ENCODE peak calls at places on chromosomes 11 and 22, in eight cellular contexts. One of them, this sample, is unnamed.

GRCh38 chr11:114621950-114622809 is 26.6 kb upstream of the NXPE4 start:
- DNase-seq in AG09319: no peak
- DNase-seq in neural crest cell: no peak
- DNase-seq in testis: no peak
- DNase-seq in HepG2: no peak
- DNase-seq in progenitor cell of endocrine pancreas: no peak
- DNase-seq in endothelial cell: no peak
- DNase-seq in cardiac muscle cell: no peak
- DNase-seq in this sample: no peak

GRCh38 chr22:27378343-27378800 is 423.2 kb downstream of the MN1 start:
- DNase-seq in testis: no peak
- DNase-seq in HepG2: no peak
- DNase-seq in AG09319: no peak
- DNase-seq in neural crest cell: no peak
- DNase-seq in endothelial cell: no peak
- DNase-seq in progenitor cell of endocrine pancreas: no peak
- DNase-seq in cardiac muscle cell: no peak
- DNase-seq in this sample: no peak

GRCh38 chr11:70525466-70525865 is 127.1 kb downstream of the CTTN start:
- DNase-seq in progenitor cell of endocrine pancreas: no peak
- DNase-seq in neural crest cell: no peak
- DNase-seq in endothelial cell: no peak
- DNase-seq in HepG2: no peak
- DNase-seq in AG09319: no peak
- DNase-seq in cardiac muscle cell: no peak
- DNase-seq in testis: no peak
- DNase-seq in this sample: no peak

GRCh38 chr22:39103431-39103830 is 6.4 kb downstream of the APOBEC3H start:
- DNase-seq in progenitor cell of endocrine pancreas: no peak
- DNase-seq in cardiac muscle cell: no peak
- DNase-seq in neural crest cell: no peak
- DNase-seq in AG09319: no peak
- DNase-seq in endothelial cell: no peak
- DNase-seq in HepG2: no peak
- DNase-seq in testis: no peak
- DNase-seq in this sample: no peak

GRCh38 chr11:85590848-85591483 is 36.2 kb downstream of the DLG2 start:
- DNase-seq in neural crest cell: no peak
- DNase-seq in AG09319: peak; percentile 4
- DNase-seq in testis: no peak
- DNase-seq in endothelial cell: no peak
- DNase-seq in progenitor cell of endocrine pancreas: no peak
- DNase-seq in cardiac muscle cell: peak; percentile 43
- DNase-seq in HepG2: peak; percentile 2
- DNase-seq in this sample: no peak

GRCh38 chr11:128741928-128742327 is 48.1 kb downstream of the FLI1 start:
- DNase-seq in neural crest cell: no peak
- DNase-seq in cardiac muscle cell: no peak
- DNase-seq in endothelial cell: no peak
- DNase-seq in AG09319: no peak
- DNase-seq in testis: no peak
- DNase-seq in HepG2: no peak
- DNase-seq in progenitor cell of endocrine pancreas: no peak
- DNase-seq in this sample: no peak

GRCh38 chr22:44659140-44659539 is 42.9 kb upstream of the PRR5 start:
- DNase-seq in endothelial cell: no peak
- DNase-seq in HepG2: no peak
- DNase-seq in neural crest cell: no peak
- DNase-seq in progenitor cell of endocrine pancreas: no peak
- DNase-seq in testis: no peak
- DNase-seq in cardiac muscle cell: no peak
- DNase-seq in AG09319: no peak
- DNase-seq in this sample: no peak

GRCh38 chr11:77374108-77374507 is 72.6 kb upstream of the GDPD4 start:
- DNase-seq in HepG2: no peak
- DNase-seq in cardiac muscle cell: no peak
- DNase-seq in endothelial cell: no peak
- DNase-seq in AG09319: no peak
- DNase-seq in progenitor cell of endocrine pancreas: no peak
- DNase-seq in testis: no peak
- DNase-seq in neural crest cell: no peak
- DNase-seq in this sample: no peak

GRCh38 chr11:57191308-57191707 is 9.6 kb downstream of the LRRC55 start:
- DNase-seq in progenitor cell of endocrine pancreas: no peak
- DNase-seq in HepG2: no peak
- DNase-seq in AG09319: no peak
- DNase-seq in endothelial cell: no peak
- DNase-seq in testis: no peak
- DNase-seq in cardiac muscle cell: no peak
- DNase-seq in neural crest cell: no peak
- DNase-seq in this sample: no peak

GRCh38 chr11:10526974-10527918 is 13.7 kb downstream of the RNF141 start:
- DNase-seq in AG09319: no peak
- DNase-seq in progenitor cell of endocrine pancreas: no peak
- DNase-seq in cardiac muscle cell: no peak
- DNase-seq in testis: no peak
- DNase-seq in HepG2: no peak
- DNase-seq in neural crest cell: no peak
- DNase-seq in endothelial cell: no peak
- DNase-seq in this sample: peak; percentile 15

GRCh38 chr11:8259316-8259995 is 4.2 kb downstream of the LMO1 start:
- DNase-seq in HepG2: no peak
- DNase-seq in neural crest cell: no peak
- DNase-seq in testis: no peak
- DNase-seq in cardiac muscle cell: no peak
- DNase-seq in endothelial cell: no peak
- DNase-seq in progenitor cell of endocrine pancreas: no peak
- DNase-seq in AG09319: no peak
- DNase-seq in this sample: no peak

GRCh38 chr11:126416542-126417090 is 61.1 kb downstream of the ST3GAL4 start:
- DNase-seq in AG09319: peak; percentile 52
- DNase-seq in cardiac muscle cell: peak; percentile 74
- DNase-seq in neural crest cell: no peak
- DNase-seq in HepG2: no peak
- DNase-seq in progenitor cell of endocrine pancreas: peak; percentile 37
- DNase-seq in endothelial cell: peak; percentile 75
- DNase-seq in testis: peak; percentile 94
- DNase-seq in this sample: peak; percentile 83

GRCh38 chr22:32737811-32738210 is 63.7 kb upstream of the TIMP3 start:
- DNase-seq in HepG2: no peak
- DNase-seq in progenitor cell of endocrine pancreas: no peak
- DNase-seq in testis: no peak
- DNase-seq in AG09319: no peak
- DNase-seq in neural crest cell: no peak
- DNase-seq in endothelial cell: no peak
- DNase-seq in cardiac muscle cell: no peak
- DNase-seq in this sample: no peak

GRCh38 chr11:68505596-68505995 is 45.0 kb downstream of the PPP6R3 start:
- DNase-seq in neural crest cell: no peak
- DNase-seq in cardiac muscle cell: peak; percentile 60
- DNase-seq in progenitor cell of endocrine pancreas: no peak
- DNase-seq in HepG2: no peak
- DNase-seq in endothelial cell: no peak
- DNase-seq in testis: no peak
- DNase-seq in AG09319: no peak
- DNase-seq in this sample: no peak

GRCh38 chr11:68508425-68508824 is 47.9 kb downstream of the PPP6R3 start:
- DNase-seq in progenitor cell of endocrine pancreas: no peak
- DNase-seq in HepG2: no peak
- DNase-seq in cardiac muscle cell: no peak
- DNase-seq in neural crest cell: no peak
- DNase-seq in AG09319: peak; percentile 7
- DNase-seq in endothelial cell: no peak
- DNase-seq in testis: no peak
- DNase-seq in this sample: no peak

GRCh38 chr11:68504432-68505066 is 44.0 kb downstream of the PPP6R3 start:
- DNase-seq in cardiac muscle cell: no peak
- DNase-seq in testis: no peak
- DNase-seq in endothelial cell: no peak
- DNase-seq in progenitor cell of endocrine pancreas: no peak
- DNase-seq in HepG2: no peak
- DNase-seq in neural crest cell: no peak
- DNase-seq in AG09319: no peak
- DNase-seq in this sample: no peak

GRCh38 chr11:68509105-68509504 is 48.6 kb downstream of the PPP6R3 start:
- DNase-seq in HepG2: no peak
- DNase-seq in testis: no peak
- DNase-seq in progenitor cell of endocrine pancreas: no peak
- DNase-seq in AG09319: peak; percentile 7
- DNase-seq in cardiac muscle cell: no peak
- DNase-seq in neural crest cell: no peak
- DNase-seq in endothelial cell: no peak
- DNase-seq in this sample: no peak

DNA sequence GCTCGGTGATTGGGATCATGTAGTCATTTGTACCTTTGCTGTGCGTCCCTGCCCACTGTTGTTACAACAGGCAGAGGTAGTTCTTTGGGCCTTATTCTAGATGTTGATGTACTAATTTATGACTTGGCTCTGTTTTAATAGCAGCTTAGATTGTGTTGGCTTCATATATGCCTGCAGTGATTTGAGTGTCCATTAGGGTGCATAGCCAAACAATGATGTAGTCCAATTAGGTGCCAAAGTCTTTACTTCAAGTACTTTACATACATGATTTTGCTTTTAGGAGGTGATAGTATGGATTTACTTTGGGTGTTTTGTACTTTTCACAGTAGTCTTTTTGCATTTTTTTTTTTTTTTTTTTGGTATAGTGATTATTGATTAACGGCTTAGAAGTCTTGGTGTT is 46.4 kb downstream of the PPP6R3 start:
- DNase-seq in neural crest cell: no peak
- DNase-seq in HepG2: no peak
- DNase-seq in cardiac muscle cell: no peak
- DNase-seq in progenitor cell of endocrine pancreas: no peak
- DNase-seq in testis: no peak
- DNase-seq in AG09319: no peak
- DNase-seq in endothelial cell: no peak
- DNase-seq in this sample: no peak
- TF ChIP-seq CTCF in neural crest cell: no peak
- TF ChIP-seq CTCF in HepG2: no peak
- TF ChIP-seq CTCF in cardiac muscle cell: peak; percentile 4
- TF ChIP-seq CTCF in progenitor cell of endocrine pancreas: no peak
- TF ChIP-seq CTCF in testis: no peak
- TF ChIP-seq CTCF in AG09319: no peak
- TF ChIP-seq CTCF in endothelial cell: no peak
- TF ChIP-seq CTCF in this sample: no peak

DNA sequence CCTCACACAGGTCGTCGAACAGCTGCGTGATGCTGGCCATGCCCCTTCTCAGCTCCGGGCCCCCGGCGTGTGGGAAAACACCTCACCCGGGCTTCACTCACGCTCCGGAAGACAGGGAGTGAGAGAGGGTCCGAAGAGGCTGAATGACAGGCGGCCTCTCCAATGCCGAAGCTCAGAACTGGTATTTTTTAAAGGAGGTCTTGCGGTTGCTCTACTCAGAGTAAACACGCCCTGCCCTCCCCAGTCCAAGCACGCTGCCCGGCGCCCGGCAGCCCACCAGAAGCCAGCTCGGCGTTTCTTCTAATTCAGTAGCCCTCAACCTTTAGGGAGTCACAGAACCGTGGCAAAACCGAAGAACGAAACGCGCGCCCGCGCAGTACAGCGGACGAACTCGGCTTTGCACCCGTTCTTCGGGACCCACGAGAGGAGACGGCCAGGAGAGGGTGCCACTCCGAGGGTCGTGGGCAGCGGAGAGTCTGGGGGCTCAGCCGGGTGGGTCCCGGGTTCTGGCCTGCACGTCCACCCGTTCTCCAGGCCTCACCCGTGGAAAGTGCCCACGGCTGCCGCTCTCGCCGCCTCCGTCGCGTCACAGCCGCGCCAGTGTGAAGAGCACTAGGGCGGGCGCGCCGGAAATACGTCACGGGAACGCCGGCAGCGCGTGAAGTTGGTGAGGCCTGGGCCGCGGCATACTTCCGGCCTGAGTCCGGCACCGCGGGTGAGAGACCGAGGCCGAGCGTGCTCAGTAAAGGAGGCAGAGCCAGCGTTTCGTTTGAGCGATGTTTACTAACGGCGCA is at the start of gene TUBGCP6:
- DNase-seq in cardiac muscle cell: peak; percentile 97
- DNase-seq in testis: peak; percentile 98
- DNase-seq in AG09319: peak; percentile 51
- DNase-seq in HepG2: peak; percentile 84
- DNase-seq in progenitor cell of endocrine pancreas: peak; percentile 79
- DNase-seq in endothelial cell: peak; percentile 91
- DNase-seq in neural crest cell: peak; percentile 85
- DNase-seq in this sample: peak; percentile 96
- TF ChIP-seq CTCF in cardiac muscle cell: peak; percentile 6
- TF ChIP-seq CTCF in testis: peak; percentile 27
- TF ChIP-seq CTCF in AG09319: peak; percentile 7
- TF ChIP-seq CTCF in HepG2: peak; percentile 43
- TF ChIP-seq CTCF in progenitor cell of endocrine pancreas: peak; percentile 40
- TF ChIP-seq CTCF in endothelial cell: no peak
- TF ChIP-seq CTCF in neural crest cell: peak; percentile 48
- TF ChIP-seq CTCF in this sample: no peak

DNA sequence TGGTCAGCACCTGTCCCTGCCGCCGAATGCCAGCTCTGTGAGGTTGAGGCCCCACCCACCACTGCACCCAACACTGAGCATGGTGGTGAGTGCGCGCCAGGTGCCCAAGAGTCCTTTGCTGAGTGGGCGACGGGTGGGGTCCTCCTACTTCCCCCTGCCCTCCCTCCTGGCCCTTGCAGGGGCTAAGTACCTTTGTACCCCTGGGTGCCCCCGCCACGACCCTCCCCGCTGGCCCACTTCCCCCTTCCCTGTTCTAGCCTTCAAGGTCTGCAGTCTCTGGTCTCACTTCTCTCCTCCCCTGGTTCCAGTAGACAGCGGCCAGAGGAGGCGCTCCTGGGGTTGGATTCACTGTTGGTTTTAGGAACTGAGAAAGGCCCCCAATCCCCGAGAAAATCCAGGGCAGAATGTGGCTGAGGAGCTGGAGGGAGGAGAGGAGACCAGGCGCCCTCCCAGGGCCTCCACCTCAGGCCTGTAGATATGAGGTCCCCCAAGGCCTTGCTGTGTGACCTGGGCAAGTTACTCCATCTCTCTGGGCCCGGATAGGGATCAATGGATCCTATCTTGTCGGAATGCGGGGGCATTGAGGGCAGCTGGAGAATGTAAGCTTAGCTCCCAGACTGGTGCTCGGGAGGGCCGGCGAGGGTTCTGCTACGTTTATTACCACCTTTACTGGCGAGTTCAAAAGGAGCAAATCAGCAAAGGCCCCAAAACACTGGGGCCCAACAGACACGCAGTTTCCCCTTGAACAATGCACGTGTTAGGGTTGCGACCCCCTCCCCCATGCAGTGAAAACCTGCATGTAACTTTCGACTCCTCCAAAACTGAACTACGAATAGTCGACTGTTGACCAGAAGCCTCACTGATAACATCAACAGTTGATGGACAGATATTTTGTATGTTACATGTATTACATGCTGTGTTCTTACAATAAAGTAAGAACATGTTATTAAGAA is 31.9 kb upstream of the SMIM38 start:
- DNase-seq in progenitor cell of endocrine pancreas: no peak
- DNase-seq in endothelial cell: no peak
- DNase-seq in cardiac muscle cell: no peak
- DNase-seq in HepG2: no peak
- DNase-seq in neural crest cell: no peak
- DNase-seq in AG09319: no peak
- DNase-seq in testis: no peak
- DNase-seq in this sample: peak; percentile 57
- TF ChIP-seq CTCF in progenitor cell of endocrine pancreas: no peak
- TF ChIP-seq CTCF in endothelial cell: no peak
- TF ChIP-seq CTCF in cardiac muscle cell: no peak
- TF ChIP-seq CTCF in HepG2: no peak
- TF ChIP-seq CTCF in neural crest cell: no peak
- TF ChIP-seq CTCF in AG09319: no peak
- TF ChIP-seq CTCF in testis: no peak
- TF ChIP-seq CTCF in this sample: no peak

GRCh38 chr22:46827072-46827780 is 64.8 kb downstream of the TBC1D22A start:
- DNase-seq in cardiac muscle cell: peak; percentile 23
- DNase-seq in testis: no peak
- DNase-seq in progenitor cell of endocrine pancreas: no peak
- DNase-seq in neural crest cell: no peak
- DNase-seq in HepG2: peak; percentile 37
- DNase-seq in endothelial cell: peak; percentile 54
- DNase-seq in AG09319: no peak
- DNase-seq in this sample: peak; percentile 19
- TF ChIP-seq CTCF in cardiac muscle cell: no peak
- TF ChIP-seq CTCF in testis: no peak
- TF ChIP-seq CTCF in progenitor cell of endocrine pancreas: peak; percentile 58
- TF ChIP-seq CTCF in neural crest cell: peak; percentile 29
- TF ChIP-seq CTCF in HepG2: peak; percentile 66
- TF ChIP-seq CTCF in endothelial cell: peak; percentile 30
- TF ChIP-seq CTCF in AG09319: no peak
- TF ChIP-seq CTCF in this sample: no peak